ENCODE peak calls at places on chromosomes 12 and 14, in six cellular contexts. K is GM20000; S is Jurkat, Clone E6-1; J is AG10803; Y is fibroblast of the conjunctiva; Z is GM13977. W is an unnamed sample.

GRCh38 chr12:122080149-122081107 is 1.9 kb downstream of the MLXIP start:
- DNase-seq in Z (no peak), Y (peak), K (no peak), J (peak), S (no peak), W (peak)

GRCh38 chr14:102221026-102221425 is 81.3 kb downstream of the WDR20 start:
- DNase-seq in K (no peak), Y (no peak), J (peak), Z (no peak), S (no peak), W (no peak)

GRCh38 chr14:29215853-29216252 is 449.3 kb downstream of the FOXG1 start:
- DNase-seq in J (peak), S (no peak), Y (peak), Z (peak), K (no peak), W (no peak)

GRCh38 chr12:117155278-117156060 is 34.8 kb downstream of the FBXO21 start:
- DNase-seq in J (peak), Y (no peak), K (peak), Z (peak), S (peak), W (peak)

GRCh38 chr12:27290501-27291168 is 42.0 kb upstream of the BMAL2 start:
- DNase-seq in K (no peak), J (no peak), Z (no peak), S (no peak), Y (no peak), W (no peak)

GRCh38 chr14:103656031-103656757 is 27.2 kb downstream of the KLC1 start:
- DNase-seq in K (no peak), Z (no peak), S (no peak), J (peak), Y (no peak), W (no peak)

GRCh38 chr12:20150835-20151234 is 217.5 kb upstream of the PDE3A start:
- DNase-seq in S (no peak), Z (no peak), Y (no peak), K (no peak), J (no peak), W (no peak)

GRCh38 chr14:30223966-30224365 is 296.3 kb upstream of the PRKD1 start:
- DNase-seq in S (no peak), K (no peak), J (no peak), Z (no peak), Y (no peak), W (no peak)

GRCh38 chr14:54256156-54256555 is 140.7 kb upstream of the CDKN3 start:
- DNase-seq in S (no peak), Z (no peak), Y (no peak), J (no peak), K (no peak), W (no peak)

GRCh38 chr14:92686763-92687427 is 61.5 kb downstream of the LGMN start:
- DNase-seq in Z (peak), Y (peak), S (no peak), J (peak), K (peak), W (peak)

GRCh38 chr12:47634127-47634526 is 71.7 kb downstream of the RPAP3 start:
- DNase-seq in Y (no peak), S (no peak), K (no peak), Z (no peak), J (no peak), W (no peak)

GRCh38 chr14:104331871-104332605 is 193.7 kb downstream of the KIF26A start:
- DNase-seq in Z (no peak), Y (no peak), J (no peak), S (no peak), K (no peak), W (no peak)

GRCh38 chr12:130742716-130743115 is 26.6 kb upstream of the RIMBP2 start:
- DNase-seq in J (no peak), K (no peak), Y (no peak), Z (no peak), S (no peak), W (no peak)

GRCh38 chr14:92511472-92512247 is 1.9 kb upstream of the RIN3 start:
- DNase-seq in Y (peak), Z (no peak), S (no peak), K (no peak), J (peak), W (no peak)

GRCh38 chr12:54229624-54230212 is 40.9 kb upstream of the SMUG1 start:
- DNase-seq in K (no peak), S (no peak), Z (no peak), Y (peak), J (peak), W (no peak)

GRCh38 chr14:65551019-65551643 is 138.6 kb downstream of the FUT8 start:
- DNase-seq in Z (no peak), K (no peak), S (no peak), J (no peak), Y (no peak), W (no peak)

GRCh38 chr12:88781909-88782308 is 201.6 kb upstream of the KITLG start:
- DNase-seq in J (peak), K (no peak), S (no peak), Z (no peak), Y (no peak), W (no peak)

GRCh38 chr14:69050235-69051184 is 71.4 kb upstream of the ACTN1 start:
- DNase-seq in J (peak), S (no peak), K (no peak), Y (no peak), Z (no peak), W (no peak)

GRCh38 chr14:106141242-106142220 is 615.1 kb downstream of the TMEM121 start:
- DNase-seq in S (no peak), Y (no peak), K (no peak), Z (peak), J (no peak), W (no peak)

GRCh38 chr12:123284669-123285068 is 13.0 kb upstream of the CDK2AP1 start:
- DNase-seq in S (no peak), K (no peak), Z (no peak), J (no peak), Y (no peak), W (no peak)

GRCh38 chr12:622420-622819 is 40.8 kb downstream of the NINJ2 start:
- DNase-seq in Y (no peak), J (no peak), Z (no peak), S (no peak), K (peak), W (no peak)

GRCh38 chr14:92638266-92638665 is 110.2 kb downstream of the LGMN start:
- DNase-seq in J (no peak), K (no peak), S (no peak), Z (no peak), Y (no peak), W (no peak)

GRCh38 chr14:22981090-22982012 is 1.0 kb downstream of the AJUBA start:
- DNase-seq in K (peak), Y (no peak), S (no peak), Z (peak), J (no peak), W (no peak)